ENCODE peak calls at places on chromosomes 2 and 18, in eight cellular contexts. One of them, this sample, is unnamed.

GRCh38 chr2:200042102-200042735 is 86.8 kb downstream of the MAIP1 start:
- DNase-seq in GM23338: no peak
- DNase-seq in suprapubic skin: no peak
- DNase-seq in prostate gland: no peak
- DNase-seq in Panc1: no peak
- DNase-seq in sigmoid colon: no peak
- DNase-seq in K562: no peak
- DNase-seq in HL-60: no peak
- DNase-seq in this sample: no peak

GRCh38 chr2:17163628-17164027 is 354.6 kb downstream of the RAD51AP2 start:
- DNase-seq in suprapubic skin: no peak
- DNase-seq in HL-60: no peak
- DNase-seq in K562: peak
- DNase-seq in Panc1: no peak
- DNase-seq in sigmoid colon: no peak
- DNase-seq in GM23338: no peak
- DNase-seq in prostate gland: no peak
- DNase-seq in this sample: no peak

GRCh38 chr2:47013383-47013782 is 97.8 kb upstream of the MCFD2 start:
- DNase-seq in GM23338: no peak
- DNase-seq in HL-60: no peak
- DNase-seq in sigmoid colon: no peak
- DNase-seq in prostate gland: no peak
- DNase-seq in suprapubic skin: no peak
- DNase-seq in Panc1: no peak
- DNase-seq in K562: no peak
- DNase-seq in this sample: no peak

GRCh38 chr2:108542071-108542470 is 7.8 kb downstream of the LIMS1 start:
- DNase-seq in suprapubic skin: no peak
- DNase-seq in GM23338: no peak
- DNase-seq in prostate gland: no peak
- DNase-seq in HL-60: no peak
- DNase-seq in sigmoid colon: no peak
- DNase-seq in K562: no peak
- DNase-seq in Panc1: no peak
- DNase-seq in this sample: no peak

GRCh38 chr2:229477269-229477668 is 206.2 kb upstream of the PID1 start:
- DNase-seq in prostate gland: no peak
- DNase-seq in suprapubic skin: no peak
- DNase-seq in Panc1: no peak
- DNase-seq in HL-60: no peak
- DNase-seq in K562: no peak
- DNase-seq in sigmoid colon: no peak
- DNase-seq in GM23338: no peak
- DNase-seq in this sample: no peak

GRCh38 chr2:196846295-196846694 is 37.1 kb upstream of the C2orf66 start:
- DNase-seq in HL-60: no peak
- DNase-seq in GM23338: no peak
- DNase-seq in suprapubic skin: no peak
- DNase-seq in K562: no peak
- DNase-seq in Panc1: no peak
- DNase-seq in sigmoid colon: no peak
- DNase-seq in prostate gland: no peak
- DNase-seq in this sample: no peak

GRCh38 chr2:38643021-38643671 is 22.8 kb upstream of the GALM start:
- DNase-seq in GM23338: no peak
- DNase-seq in HL-60: no peak
- DNase-seq in suprapubic skin: peak
- DNase-seq in prostate gland: no peak
- DNase-seq in Panc1: no peak
- DNase-seq in sigmoid colon: no peak
- DNase-seq in K562: no peak
- DNase-seq in this sample: no peak

GRCh38 chr18:9782073-9782857 is 74.2 kb downstream of the RAB31 start:
- DNase-seq in GM23338: no peak
- DNase-seq in suprapubic skin: no peak
- DNase-seq in sigmoid colon: no peak
- DNase-seq in K562: no peak
- DNase-seq in prostate gland: no peak
- DNase-seq in HL-60: peak
- DNase-seq in Panc1: no peak
- DNase-seq in this sample: no peak

GRCh38 chr2:168317282-168317681 is 69.9 kb upstream of the STK39 start:
- DNase-seq in HL-60: no peak
- DNase-seq in Panc1: no peak
- DNase-seq in suprapubic skin: no peak
- DNase-seq in K562: no peak
- DNase-seq in GM23338: no peak
- DNase-seq in prostate gland: no peak
- DNase-seq in sigmoid colon: no peak
- DNase-seq in this sample: no peak

GRCh38 chr2:226578879-226579278 is 220.7 kb downstream of the IRS1 start:
- DNase-seq in GM23338: no peak
- DNase-seq in HL-60: no peak
- DNase-seq in K562: no peak
- DNase-seq in prostate gland: no peak
- DNase-seq in suprapubic skin: no peak
- DNase-seq in sigmoid colon: no peak
- DNase-seq in Panc1: no peak
- DNase-seq in this sample: no peak

GRCh38 chr2:95023222-95023597 is 2.3 kb upstream of the MAL start:
- DNase-seq in sigmoid colon: no peak
- DNase-seq in Panc1: no peak
- DNase-seq in suprapubic skin: no peak
- DNase-seq in GM23338: no peak
- DNase-seq in HL-60: no peak
- DNase-seq in K562: no peak
- DNase-seq in prostate gland: no peak
- DNase-seq in this sample: peak

GRCh38 chr2:178484245-178485041 is 4.2 kb downstream of the PLEKHA3 start:
- DNase-seq in K562: peak
- DNase-seq in Panc1: no peak
- DNase-seq in HL-60: no peak
- DNase-seq in GM23338: no peak
- DNase-seq in suprapubic skin: no peak
- DNase-seq in sigmoid colon: peak
- DNase-seq in prostate gland: no peak
- DNase-seq in this sample: peak

GRCh38 chr2:205975082-205975949 is 110.7 kb downstream of the INO80D start:
- DNase-seq in K562: no peak
- DNase-seq in HL-60: no peak
- DNase-seq in GM23338: no peak
- DNase-seq in Panc1: no peak
- DNase-seq in suprapubic skin: no peak
- DNase-seq in sigmoid colon: no peak
- DNase-seq in prostate gland: peak
- DNase-seq in this sample: peak

GRCh38 chr2:207142461-207142860 is 23.3 kb downstream of the KLF7 start:
- DNase-seq in HL-60: peak
- DNase-seq in GM23338: no peak
- DNase-seq in Panc1: no peak
- DNase-seq in sigmoid colon: no peak
- DNase-seq in suprapubic skin: no peak
- DNase-seq in prostate gland: no peak
- DNase-seq in K562: no peak
- DNase-seq in this sample: no peak

GRCh38 chr18:61554946-61555361 is 221.7 kb downstream of the CDH20 start:
- DNase-seq in Panc1: no peak
- DNase-seq in sigmoid colon: no peak
- DNase-seq in K562: no peak
- DNase-seq in prostate gland: no peak
- DNase-seq in GM23338: no peak
- DNase-seq in HL-60: no peak
- DNase-seq in suprapubic skin: no peak
- DNase-seq in this sample: no peak

GRCh38 chr18:54825626-54826344 is 2.5 kb upstream of the RAB27B start:
- DNase-seq in sigmoid colon: no peak
- DNase-seq in suprapubic skin: no peak
- DNase-seq in K562: no peak
- DNase-seq in Panc1: no peak
- DNase-seq in GM23338: no peak
- DNase-seq in HL-60: no peak
- DNase-seq in prostate gland: no peak
- DNase-seq in this sample: no peak

DNA sequence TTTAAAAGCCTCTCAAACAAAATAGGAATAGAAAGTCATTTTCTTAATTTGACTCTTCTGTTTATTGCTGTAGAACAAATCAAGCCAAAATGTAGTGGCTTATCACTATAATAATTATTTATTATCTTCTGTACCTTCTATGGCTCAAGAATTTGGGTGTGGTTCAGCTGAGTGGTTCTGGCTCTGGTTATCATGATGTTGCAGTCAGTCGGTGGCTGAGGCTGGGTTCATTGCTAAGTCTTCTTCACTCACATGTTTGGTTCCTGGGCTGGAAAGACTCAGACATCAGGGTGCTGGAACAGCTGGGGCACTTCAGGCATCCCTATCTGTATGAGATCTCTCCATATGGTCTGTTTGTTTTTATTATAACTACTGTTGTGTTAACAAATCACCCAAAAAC is 242.5 kb upstream of the FBXO11 start:
- DNase-seq in Panc1: no peak
- DNase-seq in HL-60: no peak
- DNase-seq in suprapubic skin: no peak
- DNase-seq in prostate gland: no peak
- DNase-seq in K562: peak
- DNase-seq in GM23338: no peak
- DNase-seq in sigmoid colon: no peak
- DNase-seq in this sample: no peak
- TF ChIP-seq CTCF in Panc1: no peak
- TF ChIP-seq CTCF in HL-60: no peak
- TF ChIP-seq CTCF in suprapubic skin: no peak
- TF ChIP-seq CTCF in prostate gland: no peak
- TF ChIP-seq CTCF in K562: no peak
- TF ChIP-seq CTCF in GM23338: no peak
- TF ChIP-seq CTCF in sigmoid colon: no peak
- TF ChIP-seq CTCF in this sample: no peak

GRCh38 chr2:113276906-113277425 is 1.8 kb downstream of the PAX8 start:
- DNase-seq in Panc1: no peak
- DNase-seq in HL-60: no peak
- DNase-seq in suprapubic skin: no peak
- DNase-seq in sigmoid colon: no peak
- DNase-seq in K562: no peak
- DNase-seq in prostate gland: no peak
- DNase-seq in GM23338: peak
- DNase-seq in this sample: no peak
- TF ChIP-seq POLR2AphosphoS5 in Panc1: no peak
- TF ChIP-seq POLR2AphosphoS5 in HL-60: no peak
- TF ChIP-seq POLR2AphosphoS5 in suprapubic skin: no peak
- TF ChIP-seq POLR2AphosphoS5 in sigmoid colon: no peak
- TF ChIP-seq POLR2AphosphoS5 in K562: no peak
- TF ChIP-seq POLR2AphosphoS5 in prostate gland: no peak
- TF ChIP-seq POLR2AphosphoS5 in GM23338: no peak
- TF ChIP-seq POLR2AphosphoS5 in this sample: no peak

DNA sequence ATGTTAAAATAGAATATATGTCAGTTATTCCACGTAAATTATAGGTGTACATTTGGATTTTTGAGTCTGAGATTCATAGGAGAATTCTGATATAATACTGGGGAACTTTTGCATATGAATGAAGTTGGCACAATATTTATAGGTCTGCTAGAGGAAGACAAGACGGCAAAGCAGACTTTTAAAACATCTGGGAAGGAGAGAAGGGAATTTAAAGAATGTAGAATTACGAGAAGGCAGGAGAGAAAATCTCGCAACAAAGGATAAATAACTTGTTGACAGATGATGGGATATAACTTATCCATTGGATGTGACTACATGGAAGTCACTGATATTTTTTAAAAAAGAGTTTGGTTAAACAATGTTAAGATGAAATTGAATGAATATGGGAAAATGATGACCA is 615.6 kb downstream of the ERBB4 start:
- DNase-seq in GM23338: peak
- DNase-seq in suprapubic skin: no peak
- DNase-seq in prostate gland: no peak
- DNase-seq in K562: no peak
- DNase-seq in sigmoid colon: no peak
- DNase-seq in Panc1: no peak
- DNase-seq in HL-60: no peak
- DNase-seq in this sample: no peak
- H3K27ac ChIP-seq in GM23338: no peak
- H3K27ac ChIP-seq in suprapubic skin: no peak
- H3K27ac ChIP-seq in prostate gland: no peak
- H3K27ac ChIP-seq in K562: no peak
- H3K27ac ChIP-seq in sigmoid colon: no peak
- H3K27ac ChIP-seq in Panc1: no peak
- H3K27ac ChIP-seq in HL-60: no peak
- H3K27ac ChIP-seq in this sample: no peak

DNA sequence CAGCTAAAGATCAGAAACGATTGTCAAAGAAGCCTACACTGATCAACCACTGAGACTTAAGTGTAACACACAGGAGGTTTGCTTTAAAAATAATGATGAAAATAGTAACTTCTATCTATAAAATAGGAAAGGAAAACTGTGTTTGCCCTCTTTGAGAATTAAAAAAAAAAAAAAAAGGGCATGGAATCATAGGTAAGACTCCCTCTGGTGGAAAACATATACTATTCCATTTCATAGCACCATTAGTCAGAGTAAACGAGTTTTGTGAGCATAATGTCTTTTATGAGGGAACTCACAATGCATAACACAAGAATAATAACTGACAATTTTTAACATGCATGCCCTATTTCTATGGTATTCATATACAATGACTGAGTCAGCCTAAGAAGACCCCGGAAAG is 36.3 kb downstream of the SLC35F5 start:
- DNase-seq in prostate gland: no peak
- DNase-seq in K562: no peak
- DNase-seq in Panc1: no peak
- DNase-seq in GM23338: peak
- DNase-seq in suprapubic skin: no peak
- DNase-seq in HL-60: no peak
- DNase-seq in sigmoid colon: no peak
- DNase-seq in this sample: no peak
- TF ChIP-seq CTCF in prostate gland: no peak
- TF ChIP-seq CTCF in K562: no peak
- TF ChIP-seq CTCF in Panc1: peak
- TF ChIP-seq CTCF in GM23338: peak
- TF ChIP-seq CTCF in suprapubic skin: no peak
- TF ChIP-seq CTCF in HL-60: no peak
- TF ChIP-seq CTCF in sigmoid colon: no peak
- TF ChIP-seq CTCF in this sample: no peak

DNA sequence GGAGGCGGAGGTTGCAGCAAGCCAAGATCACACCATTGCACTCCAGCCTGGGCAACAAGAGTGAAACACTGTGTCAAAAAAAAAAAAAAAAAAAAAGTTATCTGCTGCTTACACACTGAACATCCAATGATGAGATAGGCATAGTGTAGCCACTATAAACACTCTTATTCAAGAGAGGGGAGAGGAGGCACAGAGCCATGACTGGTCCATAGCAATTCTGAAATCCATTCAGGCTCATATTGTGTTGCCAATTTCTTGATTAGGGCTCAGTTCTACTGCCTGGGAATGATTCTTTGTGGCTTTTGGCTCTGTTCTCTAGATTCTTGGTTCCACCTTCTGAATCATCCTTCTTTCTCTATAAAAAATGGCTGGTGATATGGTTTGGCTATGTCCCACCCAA is 136.1 kb downstream of the ZFP36L2 start:
- DNase-seq in suprapubic skin: no peak
- DNase-seq in K562: no peak
- DNase-seq in GM23338: no peak
- DNase-seq in prostate gland: no peak
- DNase-seq in sigmoid colon: no peak
- DNase-seq in Panc1: no peak
- DNase-seq in HL-60: no peak
- DNase-seq in this sample: no peak
- TF ChIP-seq POLR2AphosphoS5 in suprapubic skin: no peak
- TF ChIP-seq POLR2AphosphoS5 in K562: no peak
- TF ChIP-seq POLR2AphosphoS5 in GM23338: no peak
- TF ChIP-seq POLR2AphosphoS5 in prostate gland: no peak
- TF ChIP-seq POLR2AphosphoS5 in sigmoid colon: no peak
- TF ChIP-seq POLR2AphosphoS5 in Panc1: no peak
- TF ChIP-seq POLR2AphosphoS5 in HL-60: no peak
- TF ChIP-seq POLR2AphosphoS5 in this sample: no peak

This sample was measured in stomach.